ENCODE peak calls at places on chromosomes 3 and 15, in eight cellular contexts. W, Z, Q, E, F, C, B and A are unnamed samples.

GRCh38 chr3:38588276-38588971 is 61.1 kb downstream of the SCN5A start:
- DNase-seq in F (no peak), Z (no peak), C (no peak), Q (no peak), B (no peak), W (no peak), E (no peak), A (no peak)

GRCh38 chr3:184648726-184649125 is 63.1 kb downstream of the MAGEF1 start:
- DNase-seq in Q (no peak), Z (no peak), E (peak), W (no peak), B (no peak), F (no peak), C (no peak), A (peak)

GRCh38 chr3:21750831-21751391 is at the start of gene ZNF385D:
- DNase-seq in C (no peak), Q (peak), W (peak), B (peak), Z (peak), F (no peak), E (peak), A (peak)

GRCh38 chr3:64747682-64748081 is 59.9 kb upstream of the ADAMTS9 start:
- DNase-seq in E (no peak), Z (no peak), C (no peak), W (peak), Q (no peak), B (no peak), F (no peak), A (no peak)

GRCh38 chr3:68088216-68088615 is 433.8 kb upstream of the SUCLG2 start:
- DNase-seq in Q (no peak), F (no peak), C (no peak), Z (no peak), E (no peak), W (no peak), B (no peak), A (no peak)

GRCh38 chr3:134697830-134698699 is 47.2 kb upstream of the KY start:
- DNase-seq in C (no peak), E (peak), Z (no peak), W (no peak), F (no peak), Q (no peak), B (peak), A (no peak)

GRCh38 chr3:186421946-186422345 is 59.9 kb upstream of the DGKG start:
- DNase-seq in W (no peak), B (no peak), F (no peak), Q (no peak), C (no peak), Z (no peak), E (no peak), A (no peak)

GRCh38 chr15:69319384-69320375 is 21.0 kb downstream of the PAQR5 start:
- DNase-seq in Z (no peak), C (no peak), E (no peak), F (no peak), Q (no peak), B (no peak), W (no peak), A (peak)

GRCh38 chr3:20652249-20652648 is 466.2 kb upstream of the SGO1 start:
- DNase-seq in F (no peak), B (no peak), W (no peak), C (no peak), E (no peak), Z (no peak), Q (no peak), A (no peak)

GRCh38 chr3:179321585-179322322 is 1.1 kb upstream of the ZNF639 start:
- DNase-seq in E (peak), Q (peak), Z (peak), B (peak), F (no peak), C (no peak), W (peak), A (peak)

GRCh38 chr15:67067930-67068542 is 2.6 kb downstream of the SMAD3 start:
- DNase-seq in C (no peak), Z (no peak), F (no peak), E (no peak), W (peak), Q (no peak), B (no peak), A (no peak)

GRCh38 chr15:99426431-99427105 is 139.2 kb upstream of the MEF2A start:
- DNase-seq in Z (no peak), Q (no peak), B (no peak), W (peak), F (no peak), C (no peak), E (peak), A (no peak)

GRCh38 chr15:45320581-45320980 is 57.8 kb downstream of the GATM start:
- DNase-seq in B (no peak), C (peak), F (peak), W (no peak), Q (no peak), E (no peak), Z (no peak), A (no peak)

GRCh38 chr3:64267774-64268604 is 42.7 kb upstream of the PRICKLE2 start:
- DNase-seq in B (peak), E (peak), W (peak), Q (peak), F (no peak), Z (peak), C (no peak), A (peak)

GRCh38 chr3:65436580-65436979 is 602.1 kb downstream of the MAGI1 start:
- DNase-seq in E (no peak), B (no peak), Q (peak), W (no peak), Z (peak), C (no peak), F (no peak), A (peak)

GRCh38 chr15:74776851-74777768 is 4.8 kb upstream of the CSK start:
- DNase-seq in Z (peak), F (no peak), B (no peak), C (no peak), Q (no peak), E (no peak), W (no peak), A (no peak)

GRCh38 chr15:90076716-90077115 is 25.6 kb downstream of the IDH2 start:
- DNase-seq in E (no peak), B (no peak), C (no peak), F (no peak), Q (no peak), Z (no peak), W (no peak), A (no peak)

GRCh38 chr15:55627730-55628368 is 39.7 kb upstream of the PYGO1 start:
- DNase-seq in F (peak), Q (peak), W (peak), C (no peak), Z (peak), E (no peak), B (peak), A (peak)

GRCh38 chr15:57607570-57608000 is 15.9 kb downstream of the MYZAP start:
- DNase-seq in F (peak), Z (no peak), C (no peak), B (peak), Q (peak), E (no peak), W (peak), A (peak)

GRCh38 chr15:70698991-70699390 is 64.4 kb downstream of the UACA start:
- DNase-seq in C (no peak), F (no peak), W (peak), Z (no peak), B (no peak), Q (no peak), E (no peak), A (no peak)

GRCh38 chr3:13079510-13079909 is 6.3 kb upstream of the IQSEC1 start:
- DNase-seq in Q (no peak), W (no peak), E (no peak), Z (no peak), C (no peak), F (no peak), B (no peak), A (no peak)

GRCh38 chr3:45056608-45057301 is 30.7 kb downstream of the CLEC3B start:
- DNase-seq in W (no peak), Q (no peak), Z (peak), F (no peak), C (peak), B (no peak), E (no peak), A (no peak)

GRCh38 chr3:127532561-127533203 is 57.9 kb downstream of the TPRA1 start:
- DNase-seq in Q (no peak), C (no peak), Z (no peak), W (no peak), E (no peak), F (no peak), B (no peak), A (no peak)

GRCh38 chr3:98008751-98009373 is 26.3 kb downstream of the GABRR3 start:
- DNase-seq in E (no peak), Q (no peak), Z (no peak), F (no peak), C (no peak), B (no peak), W (no peak), A (no peak)

GRCh38 chr3:52028572-52028971 is 27.8 kb downstream of the DUSP7 start:
- DNase-seq in F (no peak), E (no peak), Z (no peak), W (no peak), B (no peak), Q (no peak), C (no peak), A (no peak)

GRCh38 chr3:141217389-141217788 is 14.2 kb upstream of the PXYLP1 start:
- DNase-seq in B (no peak), E (no peak), F (no peak), Z (no peak), W (no peak), Q (no peak), C (no peak), A (no peak)

GRCh38 chr3:189049458-189050231 is 122.1 kb upstream of the TPRG1 start:
- DNase-seq in B (no peak), W (no peak), E (no peak), C (no peak), Q (no peak), F (no peak), Z (peak), A (no peak)

GRCh38 chr15:49059491-49059890 is 13.2 kb upstream of the SECISBP2L start:
- DNase-seq in Q (no peak), E (no peak), B (no peak), W (no peak), F (no peak), C (no peak), Z (no peak), A (peak)

GRCh38 chr3:188296761-188297689 is 143.1 kb downstream of the LPP start:
- DNase-seq in E (peak), Q (peak), Z (no peak), W (peak), F (no peak), C (no peak), B (peak), A (peak)

GRCh38 chr3:73608805-73609641 is 15.7 kb downstream of the PDZRN3 start:
- DNase-seq in C (no peak), Z (no peak), Q (no peak), E (no peak), B (no peak), F (no peak), W (peak), A (peak)

GRCh38 chr3:35640736-35641135 is 1.4 kb downstream of the ARPP21 start:
- DNase-seq in B (no peak), Z (no peak), C (no peak), W (no peak), F (no peak), E (no peak), Q (no peak), A (no peak)

GRCh38 chr3:35645189-35645588 is 5.9 kb downstream of the ARPP21 start:
- DNase-seq in E (no peak), B (no peak), Q (no peak), W (no peak), F (no peak), C (no peak), Z (no peak), A (no peak)

GRCh38 chr3:35641920-35642532 is 2.7 kb downstream of the ARPP21 start:
- DNase-seq in E (no peak), C (no peak), W (no peak), Q (no peak), Z (no peak), F (no peak), B (no peak), A (no peak)

GRCh38 chr3:35644461-35644860 is 5.1 kb downstream of the ARPP21 start:
- DNase-seq in Q (no peak), F (no peak), B (no peak), E (no peak), Z (no peak), C (no peak), W (no peak), A (no peak)

GRCh38 chr3:35643391-35643790 is 4.1 kb downstream of the ARPP21 start:
- DNase-seq in W (no peak), C (no peak), Z (no peak), F (no peak), E (no peak), B (no peak), Q (no peak), A (no peak)
- H3K4me3 ChIP-seq in W (no peak), C (no peak), Z (no peak), F (no peak), E (no peak), B (no peak), Q (no peak), A (no peak)

GRCh38 chr3:172330413-172330812 is 117.8 kb downstream of the GHSR start:
- DNase-seq in Z (no peak), F (no peak), W (no peak), Q (no peak), E (no peak), C (no peak), B (no peak), A (no peak)

GRCh38 chr3:172333042-172333377 is 115.2 kb downstream of the GHSR start:
- DNase-seq in F (no peak), Q (no peak), B (no peak), W (no peak), C (no peak), E (no peak), Z (no peak), A (no peak)

GRCh38 chr3:172334743-172335142 is 113.5 kb downstream of the GHSR start:
- DNase-seq in Q (no peak), W (no peak), B (no peak), F (no peak), C (no peak), Z (no peak), E (no peak), A (no peak)

GRCh38 chr3:172332256-172333041 is 115.8 kb downstream of the GHSR start:
- DNase-seq in W (peak), Q (peak), E (peak), Z (peak), B (peak), F (no peak), C (no peak), A (peak)

GRCh38 chr3:172333692-172334457 is 114.4 kb downstream of the GHSR start:
- DNase-seq in F (no peak), B (no peak), C (no peak), E (no peak), W (no peak), Q (no peak), Z (no peak), A (no peak)
- TF ChIP-seq CTCF in F (peak), B (peak), C (no peak), E (no peak), W (no peak), Q (peak), Z (peak), A (peak)

DNA sequence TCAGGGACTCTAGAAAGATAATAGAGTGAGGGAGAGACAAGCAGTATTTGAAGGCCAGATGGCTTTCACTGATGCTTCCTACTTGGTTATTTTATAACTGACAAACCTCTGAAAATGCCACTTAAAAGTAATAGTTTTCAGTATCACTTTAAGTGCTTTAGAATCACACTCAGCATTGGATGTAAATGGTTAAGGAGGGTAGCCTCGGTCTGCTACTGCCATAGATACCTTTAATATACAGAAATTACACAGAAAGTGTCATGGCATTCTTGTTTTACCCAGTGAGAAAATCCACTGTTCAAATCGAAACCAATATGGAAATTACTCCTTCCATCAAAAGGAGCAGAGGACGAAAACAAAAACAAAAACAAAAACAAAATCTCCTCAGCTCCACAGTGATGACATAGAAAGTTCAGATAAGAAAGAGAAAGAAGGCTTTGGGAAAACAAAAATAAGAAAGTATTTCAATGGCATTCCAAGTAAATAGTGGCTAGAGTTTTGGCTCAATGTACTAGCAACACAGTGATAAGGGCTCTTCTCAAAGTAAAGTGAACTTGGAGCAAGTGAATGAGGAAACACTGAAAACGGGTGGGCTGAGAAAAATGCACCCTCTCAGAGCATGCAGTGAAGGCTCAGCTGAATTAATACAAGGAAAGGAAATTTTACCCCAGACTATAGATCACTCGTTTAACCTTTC is 43.2 kb upstream of the CD47 start:
- DNase-seq in W (no peak), Z (no peak), F (no peak), C (no peak), Q (peak), B (peak), E (no peak), A (peak)
- H3K4me3 ChIP-seq in W (no peak), Z (no peak), F (no peak), C (no peak), Q (no peak), B (no peak), E (no peak), A (no peak)

GRCh38 chr3:151330899-151331298 is 1.6 kb upstream of the P2RY13 start:
- DNase-seq in E (no peak), F (no peak), Q (peak), Z (no peak), W (no peak), C (no peak), B (peak), A (no peak)

GRCh38 chr3:151328298-151329036 is 882 bp downstream of the P2RY13 start:
- DNase-seq in E (no peak), F (no peak), Z (no peak), B (peak), W (no peak), Q (peak), C (no peak), A (no peak)

GRCh38 chr3:151330374-151330773 is 1.0 kb upstream of the P2RY13 start:
- DNase-seq in C (no peak), Z (no peak), E (no peak), W (no peak), Q (no peak), F (no peak), B (no peak), A (no peak)

GRCh38 chr3:151329368-151329767 is at the start of gene P2RY13:
- DNase-seq in W (no peak), B (no peak), F (no peak), C (no peak), Q (no peak), Z (no peak), E (no peak), A (no peak)

DNA sequence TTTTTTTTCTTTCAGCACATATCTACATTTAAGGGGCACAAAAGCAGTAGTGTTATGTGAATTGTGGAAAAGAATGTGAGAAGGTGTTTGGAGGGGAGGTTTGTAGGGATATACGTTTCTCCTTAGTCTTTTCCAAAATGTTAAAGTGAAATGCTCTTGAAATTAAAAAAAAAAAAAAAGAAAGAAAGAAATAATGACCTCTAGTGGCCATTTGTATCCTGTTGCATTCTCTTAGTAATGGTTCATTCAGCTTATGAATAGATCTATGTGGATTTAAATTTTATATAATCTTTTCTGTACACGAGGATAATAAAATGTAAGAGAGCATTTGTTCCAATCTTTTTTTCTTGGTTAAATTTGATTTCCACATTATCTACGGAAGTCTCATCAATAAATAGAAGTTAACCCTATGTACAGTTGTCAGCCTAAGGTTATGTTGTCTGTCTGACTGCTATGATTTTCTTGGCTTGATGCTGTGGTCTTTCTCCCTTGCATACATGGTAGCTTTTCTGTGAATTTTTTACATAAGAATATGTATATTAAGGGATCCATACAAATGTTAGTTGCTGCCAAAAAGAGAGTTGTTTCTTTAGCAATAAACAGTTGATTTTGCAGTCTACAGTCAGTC is 1.7 kb downstream of the P2RY13 start:
- DNase-seq in Z (peak), E (no peak), W (no peak), C (no peak), B (peak), Q (peak), F (no peak), A (peak)
- TF ChIP-seq CTCF in Z (peak), E (peak), W (no peak), C (peak), B (peak), Q (peak), F (peak), A (peak)